ENCODE peak calls at places on chromosomes 3 and 15, in ten cellular contexts. S is brain microvascular endothelial cell, A is midbrain, W is T-cell, Q is cardiac muscle cell, C is Right ventricle myocardium inferior, O is GM23248, I is T-helper 9 cell, P is AG09309, T is SIG-M5. M is an unnamed sample.
A peak's percentile ranks its signal among the peaks of the same experiment; 100 is the strongest.

GRCh38 chr3:112395166-112395894 is 62.4 kb downstream of the CD200 start:
- DNase-seq in P (no peak), Q (no peak), T (no peak), O (no peak), W (no peak), I (no peak), C (no peak), A (no peak), S (no peak), M (no peak)

GRCh38 chr3:101310580-101311375 is 9.6 kb downstream of the IMPG2 start:
- DNase-seq in C (no peak), O (no peak), A (no peak), Q (peak; percentile 6), W (no peak), T (no peak), S (peak; percentile 20), P (peak; percentile 76), I (no peak), M (peak; percentile 10)

GRCh38 chr3:98657429-98657828 is 64.0 kb upstream of the CPOX start:
- DNase-seq in O (peak; percentile 3), I (peak; percentile 3), A (no peak), T (no peak), Q (no peak), P (no peak), C (peak; percentile 67), W (peak; percentile 31), S (peak; percentile 2), M (no peak)

GRCh38 chr3:8838765-8839423 is 69.5 kb upstream of the OXTR start:
- DNase-seq in W (no peak), P (no peak), Q (no peak), T (no peak), C (no peak), I (no peak), O (no peak), A (no peak), S (no peak), M (no peak)

GRCh38 chr15:51726302-51727073 is 11.0 kb downstream of the LYSMD2 start:
- DNase-seq in S (peak; percentile 93), C (no peak), T (no peak), P (peak; percentile 38), W (no peak), O (peak; percentile 96), A (no peak), Q (peak; percentile 80), I (no peak), M (peak; percentile 93)

GRCh38 chr3:69182588-69183299 is 60.3 kb upstream of the LMOD3 start:
- DNase-seq in P (peak; percentile 48), I (no peak), A (no peak), O (peak; percentile 83), C (no peak), T (no peak), Q (peak; percentile 87), S (peak; percentile 92), W (no peak), M (peak; percentile 90)

GRCh38 chr3:162317046-162317445 is 820.4 kb downstream of the OTOL1 start:
- DNase-seq in S (no peak), W (no peak), T (no peak), O (no peak), C (no peak), Q (no peak), A (no peak), P (no peak), I (no peak), M (no peak)

GRCh38 chr15:31214864-31215489 is 111.7 kb upstream of the KLF13 start:
- DNase-seq in C (peak; percentile 76), O (peak; percentile 85), W (no peak), P (no peak), S (no peak), T (no peak), A (peak; percentile 12), Q (peak; percentile 82), I (no peak), M (peak; percentile 46)

GRCh38 chr3:167350245-167350862 is 29.7 kb downstream of the ZBBX start:
- DNase-seq in S (peak; percentile 7), P (no peak), C (no peak), W (no peak), A (no peak), O (peak; percentile 37), Q (peak; percentile 29), I (no peak), T (no peak), M (peak; percentile 10)

GRCh38 chr3:193942516-193943055 is 193.4 kb upstream of the HES1 start:
- DNase-seq in W (no peak), P (no peak), O (no peak), S (no peak), I (no peak), T (no peak), A (no peak), C (no peak), Q (no peak), M (peak; percentile 62)

GRCh38 chr3:151305081-151305777 is 11.4 kb downstream of the GPR87 start:
- DNase-seq in T (no peak), P (peak; percentile 94), I (no peak), A (peak; percentile 11), O (peak; percentile 98), Q (peak; percentile 98), C (no peak), W (no peak), S (peak; percentile 95), M (peak; percentile 96)

GRCh38 chr3:94568041-94568440 is 505.2 kb downstream of the NSUN3 start:
- DNase-seq in I (no peak), Q (no peak), T (no peak), P (no peak), A (no peak), O (no peak), W (no peak), C (no peak), S (no peak), M (no peak)

GRCh38 chr3:184756151-184756681 is 44.4 kb upstream of the MAGEF1 start:
- DNase-seq in C (no peak), O (no peak), A (no peak), P (no peak), Q (no peak), S (no peak), W (no peak), T (no peak), I (no peak), M (no peak)

GRCh38 chr3:167883452-167883851 is 147.9 kb downstream of the SERPINI1 start:
- DNase-seq in Q (no peak), W (no peak), P (no peak), O (no peak), C (no peak), S (no peak), T (no peak), A (no peak), I (no peak), M (no peak)

GRCh38 chr15:99755692-99756409 is 22.6 kb upstream of the LYSMD4 start:
- DNase-seq in I (no peak), A (peak; percentile 85), Q (peak; percentile 80), O (peak; percentile 76), P (peak; percentile 24), W (no peak), T (no peak), S (peak; percentile 37), C (no peak), M (peak; percentile 67)

GRCh38 chr3:18645603-18646002 is 220.5 kb upstream of the SATB1 start:
- DNase-seq in S (no peak), Q (no peak), T (no peak), I (no peak), A (no peak), C (no peak), P (no peak), W (no peak), O (no peak), M (no peak)

GRCh38 chr3:170523248-170523647 is 62.6 kb downstream of the SLC7A14 start:
- DNase-seq in T (no peak), C (no peak), S (no peak), O (peak; percentile 62), P (no peak), Q (no peak), A (no peak), W (no peak), I (no peak), M (peak; percentile 53)

GRCh38 chr3:125120370-125121122 is 64.7 kb upstream of the HEG1 start:
- DNase-seq in I (no peak), T (no peak), Q (peak; percentile 63), W (no peak), C (no peak), O (peak; percentile 36), P (no peak), S (no peak), A (peak; percentile 44), M (no peak)

GRCh38 chr15:95450413-95450812 is 880.1 kb upstream of the NR2F2 start:
- DNase-seq in W (no peak), C (no peak), P (no peak), S (no peak), T (no peak), O (no peak), I (no peak), A (no peak), Q (no peak), M (no peak)

GRCh38 chr15:38588672-38589071 is 24.1 kb upstream of the RASGRP1 start:
- DNase-seq in P (no peak), S (no peak), I (no peak), A (peak; percentile 54), T (no peak), W (no peak), C (no peak), O (no peak), Q (peak; percentile 10), M (peak; percentile 43)

GRCh38 chr3:190541560-190541959 is 27.7 kb downstream of the IL1RAP start:
- DNase-seq in A (no peak), O (no peak), C (no peak), W (no peak), T (no peak), Q (no peak), S (no peak), I (no peak), P (no peak), M (no peak)

GRCh38 chr3:13836658-13837587 is 42.9 kb downstream of the WNT7A start:
- DNase-seq in P (no peak), T (no peak), A (no peak), W (no peak), I (no peak), O (no peak), S (no peak), Q (no peak), C (no peak), M (no peak)

GRCh38 chr3:139265131-139266016 is 78.4 kb upstream of the MRPS22 start:
- DNase-seq in S (no peak), C (no peak), T (no peak), O (no peak), P (no peak), W (no peak), Q (no peak), I (no peak), A (no peak), M (no peak)

GRCh38 chr15:74573987-74574386 is 33.0 kb downstream of the ARID3B start:
- DNase-seq in P (no peak), S (peak; percentile 48), A (no peak), Q (no peak), W (no peak), C (no peak), T (no peak), O (peak; percentile 58), I (no peak), M (peak; percentile 25)

GRCh38 chr3:46334911-46335478 is 18.9 kb upstream of the CCR2 start:
- DNase-seq in A (no peak), P (peak; percentile 44), S (peak; percentile 38), T (no peak), O (peak; percentile 35), W (no peak), C (no peak), I (no peak), Q (peak; percentile 65), M (peak; percentile 80)

M was measured in RPMI7951.